ENCODE peak calls at places on chromosomes 12 and 14, in nine cellular contexts. X is stomach; P is substantia nigra; Z is PC-3; E is esophagus squamous epithelium; S is stimulated activated CD8-positive, alpha-beta memory T cell treated with anti-CD3 and anti-CD28 coated beads, Interleukin-2, amount 100 ng/mL, for 1 hour; Y is colonic mucosa; U is GM18507; H is naive thymus-derived CD4-positive, alpha-beta T cell. Q is an unnamed sample.
A peak's percentile ranks its signal among the peaks of the same experiment; 100 is the strongest.

GRCh38 chr12:52517005-52517835 is 3.0 kb downstream of the KRT5 start:
- DNase-seq in P (no peak), Y (peak; percentile 5), X (no peak), Z (no peak), U (no peak), S (no peak), H (peak; percentile 8), E (no peak), Q (no peak)

GRCh38 chr14:92867246-92867925 is 55.6 kb upstream of the CHGA start:
- DNase-seq in X (no peak), E (no peak), Y (no peak), H (no peak), Z (no peak), S (no peak), U (no peak), P (no peak), Q (no peak)

GRCh38 chr12:71321531-71321930 is 118.1 kb upstream of the LGR5 start:
- DNase-seq in P (no peak), S (no peak), X (no peak), U (no peak), E (no peak), Y (no peak), Z (no peak), H (no peak), Q (no peak)

GRCh38 chr12:47207829-47208248 is 128.1 kb upstream of the AMIGO2 start:
- DNase-seq in U (no peak), E (no peak), P (no peak), X (no peak), H (no peak), Y (no peak), S (no peak), Z (no peak), Q (no peak)

GRCh38 chr14:88554458-88555286 is at the start of gene PTPN21:
- DNase-seq in P (peak; percentile 29), Y (peak; percentile 79), U (no peak), E (no peak), H (peak; percentile 42), X (peak; percentile 76), Z (peak; percentile 81), S (no peak), Q (peak; percentile 31)

GRCh38 chr12:130506844-130507243 is 169.2 kb downstream of the PIWIL1 start:
- DNase-seq in P (no peak), U (no peak), E (no peak), Y (no peak), X (no peak), Z (no peak), S (no peak), H (no peak), Q (no peak)

GRCh38 chr14:76780875-76781647 is 19.8 kb downstream of the VASH1 start:
- DNase-seq in S (no peak), P (peak; percentile 42), E (no peak), H (peak; percentile 15), U (no peak), Y (no peak), X (no peak), Z (no peak), Q (peak; percentile 70)

GRCh38 chr14:77763978-77764377 is 3.0 kb upstream of the SNW1 start:
- DNase-seq in Z (no peak), H (no peak), E (no peak), X (no peak), S (no peak), Y (no peak), P (no peak), U (no peak), Q (no peak)

GRCh38 chr12:115492553-115492952 is 784.9 kb downstream of the MED13L start:
- DNase-seq in S (no peak), Z (no peak), U (no peak), H (no peak), P (no peak), E (no peak), Y (no peak), X (no peak), Q (no peak)

GRCh38 chr12:97672870-97673269 is 210.3 kb downstream of the RMST start:
- DNase-seq in X (no peak), H (no peak), Y (no peak), E (no peak), S (no peak), U (no peak), P (no peak), Z (no peak), Q (no peak)

GRCh38 chr12:10143205-10143604 is 13.2 kb upstream of the CLEC7A start:
- DNase-seq in X (no peak), Y (no peak), P (no peak), U (no peak), E (no peak), S (no peak), Z (no peak), H (no peak), Q (no peak)

GRCh38 chr12:78916845-78917480 is 52.4 kb downstream of the SYT1 start:
- DNase-seq in S (no peak), Y (no peak), E (no peak), X (no peak), P (no peak), U (no peak), Z (peak; percentile 45), H (no peak), Q (no peak)

GRCh38 chr14:91409991-91410401 is 7.6 kb downstream of the CCDC88C start:
- DNase-seq in H (no peak), E (no peak), S (no peak), X (no peak), Y (no peak), Z (no peak), U (no peak), P (no peak), Q (no peak)

GRCh38 chr12:122681814-122682213 is 21.3 kb downstream of the HCAR2 start:
- DNase-seq in E (no peak), U (no peak), X (no peak), Y (no peak), H (no peak), S (no peak), Z (no peak), P (no peak), Q (no peak)

GRCh38 chr12:3114671-3115070 is 37.5 kb downstream of the TSPAN9 start:
- DNase-seq in E (no peak), Y (no peak), P (no peak), H (no peak), S (no peak), X (no peak), Z (peak; percentile 9), U (no peak), Q (no peak)